ENCODE peak calls at places on chromosomes 4 and X, in ten cellular contexts. A, J, H, U, I, T, W, Y, R and Z are unnamed samples.

GRCh38 chr4:76963136-76963477 is 13.6 kb downstream of the SEPTIN11 start:
- DNase-seq in A (no peak), J (no peak), H (no peak), U (no peak), I (no peak), T (no peak), W (no peak), Y (no peak), R (no peak), Z (no peak)

GRCh38 chrX:131955099-131955777 is 67.9 kb upstream of the STK26 start:
- DNase-seq in A (no peak), J (no peak), H (no peak), U (no peak), I (no peak), T (no peak), W (no peak), Y (no peak), R (no peak), Z (no peak)

GRCh38 chrX:41332408-41332987 is 1.5 kb upstream of the DDX3X start:
- DNase-seq in A (peak), J (no peak), H (no peak), U (no peak), I (peak), T (no peak), W (no peak), Y (no peak), R (peak), Z (no peak)

GRCh38 chr4:3311489-3312171 is 18.8 kb downstream of the RGS12 start:
- DNase-seq in A (no peak), J (peak), H (no peak), U (no peak), I (no peak), T (no peak), W (no peak), Y (no peak), R (no peak), Z (no peak)

GRCh38 chr4:6532658-6533057 is 42.3 kb upstream of the MAN2B2 start:
- DNase-seq in A (no peak), J (no peak), H (no peak), U (no peak), I (no peak), T (no peak), W (no peak), Y (no peak), R (no peak), Z (no peak)

GRCh38 chr4:53465291-53465690 is 87.8 kb downstream of the FIP1L1 start:
- DNase-seq in A (no peak), J (no peak), H (no peak), U (no peak), I (no peak), T (no peak), W (no peak), Y (no peak), R (no peak), Z (no peak)

GRCh38 chr4:154527308-154527707 is 22.9 kb downstream of the PLRG1 start:
- DNase-seq in A (no peak), J (no peak), H (no peak), U (no peak), I (no peak), T (no peak), W (no peak), Y (no peak), R (no peak), Z (no peak)

GRCh38 chr4:40183615-40184411 is 13.0 kb upstream of the RHOH start:
- DNase-seq in A (no peak), J (no peak), H (no peak), U (no peak), I (no peak), T (no peak), W (no peak), Y (no peak), R (no peak), Z (no peak)

GRCh38 chrX:23435108-23435507 is 100.5 kb downstream of the PTCHD1 start:
- DNase-seq in A (no peak), J (no peak), H (no peak), U (no peak), I (peak), T (no peak), W (no peak), Y (no peak), R (no peak), Z (no peak)

GRCh38 chrX:47918274-47918673 is 81.6 kb downstream of the ZNF81 start:
- DNase-seq in A (no peak), J (no peak), H (no peak), U (no peak), I (no peak), T (no peak), W (no peak), Y (no peak), R (no peak), Z (no peak)

GRCh38 chr4:128358903-128359260 is 71.3 kb upstream of the PGRMC2 start:
- DNase-seq in A (no peak), J (no peak), H (no peak), U (no peak), I (no peak), T (no peak), W (no peak), Y (no peak), R (no peak), Z (no peak)

GRCh38 chrX:2696698-2697215 is 5.7 kb downstream of the CD99 start:
- DNase-seq in A (no peak), J (no peak), H (no peak), U (no peak), I (peak), T (no peak), W (peak), Y (no peak), R (no peak), Z (no peak)

GRCh38 chr4:172666711-172667368 is 501.8 kb upstream of the GALNT7 start:
- DNase-seq in A (no peak), J (no peak), H (no peak), U (no peak), I (peak), T (no peak), W (no peak), Y (no peak), R (no peak), Z (no peak)

GRCh38 chr4:124903995-124904722 is 191.6 kb upstream of the ANKRD50 start:
- DNase-seq in A (peak), J (no peak), H (no peak), U (no peak), I (peak), T (peak), W (no peak), Y (no peak), R (no peak), Z (peak)

GRCh38 chr4:182292657-182293056 is 49.5 kb downstream of the TENM3 start:
- DNase-seq in A (no peak), J (no peak), H (no peak), U (no peak), I (no peak), T (no peak), W (no peak), Y (no peak), R (no peak), Z (no peak)

GRCh38 chr4:8078109-8078494 is 80.5 kb downstream of the ABLIM2 start:
- DNase-seq in A (no peak), J (no peak), H (no peak), U (no peak), I (no peak), T (no peak), W (no peak), Y (no peak), R (no peak), Z (no peak)

GRCh38 chr4:52997132-52997416 is 135.0 kb downstream of the RASL11B start:
- DNase-seq in A (no peak), J (no peak), H (no peak), U (no peak), I (no peak), T (no peak), W (no peak), Y (no peak), R (no peak), Z (no peak)

GRCh38 chrX:13220916-13221315 is 98.9 kb downstream of the ATXN3L start:
- DNase-seq in A (no peak), J (no peak), H (peak), U (no peak), I (peak), T (no peak), W (no peak), Y (no peak), R (no peak), Z (no peak)

GRCh38 chrX:154378059-154378798 is 866 bp upstream of the EMD start:
- DNase-seq in A (no peak), J (peak), H (no peak), U (no peak), I (peak), T (no peak), W (peak), Y (no peak), R (peak), Z (no peak)

GRCh38 chr4:142366821-142367220 is 479.3 kb downstream of the INPP4B start:
- DNase-seq in A (no peak), J (no peak), H (no peak), U (no peak), I (no peak), T (no peak), W (no peak), Y (no peak), R (peak), Z (no peak)

GRCh38 chrX:17441965-17442364 is 67.0 kb downstream of the NHS start:
- DNase-seq in A (no peak), J (no peak), H (no peak), U (no peak), I (peak), T (no peak), W (no peak), Y (no peak), R (no peak), Z (peak)

GRCh38 chr4:47213971-47214370 is 182.6 kb downstream of the GABRB1 start:
- DNase-seq in A (no peak), J (no peak), H (peak), U (no peak), I (peak), T (no peak), W (no peak), Y (no peak), R (no peak), Z (no peak)

GRCh38 chr4:113094802-113095201 is 45.3 kb downstream of the ANK2 start:
- DNase-seq in A (no peak), J (no peak), H (no peak), U (no peak), I (peak), T (peak), W (no peak), Y (no peak), R (no peak), Z (no peak)

GRCh38 chr4:64121803-64122202 is 287.4 kb downstream of the TECRL start:
- DNase-seq in A (no peak), J (no peak), H (no peak), U (no peak), I (no peak), T (no peak), W (no peak), Y (no peak), R (no peak), Z (no peak)

GRCh38 chrX:46770006-46770816 is 11.3 kb upstream of the SLC9A7 start:
- DNase-seq in A (no peak), J (no peak), H (no peak), U (no peak), I (peak), T (no peak), W (no peak), Y (no peak), R (no peak), Z (no peak)

GRCh38 chr4:155208258-155209054 is at the start of gene NPY2R:
- DNase-seq in A (no peak), J (no peak), H (no peak), U (no peak), I (peak), T (no peak), W (no peak), Y (no peak), R (no peak), Z (no peak)

GRCh38 chr4:109559625-109559982 is 442 bp upstream of the MCUB start:
- DNase-seq in A (no peak), J (peak), H (no peak), U (peak), I (no peak), T (no peak), W (no peak), Y (no peak), R (no peak), Z (peak)

GRCh38 chr4:6549890-6550620 is 24.9 kb upstream of the MAN2B2 start:
- DNase-seq in A (no peak), J (no peak), H (no peak), U (no peak), I (no peak), T (no peak), W (no peak), Y (no peak), R (no peak), Z (no peak)

GRCh38 chr4:137998666-137999429 is 243.3 kb downstream of the SLC7A11 start:
- DNase-seq in A (no peak), J (no peak), H (no peak), U (no peak), I (no peak), T (no peak), W (no peak), Y (no peak), R (no peak), Z (no peak)